ENCODE peak calls at places on chromosomes 3 and 15, in four cellular contexts. X is right lobe of liver, L is fibroblast of pulmonary artery, K is mucosa of descending colon. V is an unnamed sample.

GRCh38 chr3:3636815-3637214 is 162.4 kb upstream of the LRRN1 start:
- DNase-seq in X (no peak), L (no peak), K (no peak), V (no peak)

GRCh38 chr3:115789480-115789879 is 166.2 kb downstream of the GAP43 start:
- DNase-seq in X (no peak), L (no peak), K (no peak), V (no peak)

GRCh38 chr3:192869131-192870027 is 48.3 kb downstream of the MB21D2 start:
- DNase-seq in X (no peak), L (peak), K (no peak), V (no peak)

GRCh38 chr15:88487176-88487795 is 19.8 kb downstream of the MRPS11 start:
- DNase-seq in X (no peak), L (no peak), K (no peak), V (no peak)

GRCh38 chr3:56974242-56974945 is 86.1 kb upstream of the SPATA12 start:
- DNase-seq in X (no peak), L (no peak), K (no peak), V (no peak)

GRCh38 chr15:52783929-52784798 is 6.0 kb downstream of the ONECUT1 start:
- DNase-seq in X (peak), L (no peak), K (no peak), V (peak)

GRCh38 chr3:119883461-119884160 is 101.7 kb downstream of the NR1I2 start:
- DNase-seq in X (no peak), L (no peak), K (no peak), V (no peak)

GRCh38 chr15:39936187-39936586 is 2.3 kb downstream of the EIF2AK4 start:
- DNase-seq in X (no peak), L (peak), K (no peak), V (no peak)

GRCh38 chr3:30082652-30083051 is 523.7 kb upstream of the TGFBR2 start:
- DNase-seq in X (no peak), L (no peak), K (no peak), V (no peak)

GRCh38 chr3:32596926-32597369 is 26.3 kb upstream of the DYNC1LI1 start:
- DNase-seq in X (no peak), L (peak), K (no peak), V (no peak)

GRCh38 chr3:57738406-57738805 is 17.7 kb upstream of the SLMAP start:
- DNase-seq in X (no peak), L (no peak), K (no peak), V (no peak)

GRCh38 chr3:185631508-185632206 is 45.6 kb downstream of the SENP2 start:
- DNase-seq in X (no peak), L (peak), K (no peak), V (peak)

GRCh38 chr15:73781038-73781925 is 28.1 kb upstream of the INSYN1 start:
- DNase-seq in X (no peak), L (peak), K (no peak), V (no peak)

GRCh38 chr15:43518073-43518761 is 809 bp downstream of the MAP1A start:
- DNase-seq in X (no peak), L (peak), K (no peak), V (peak)